ENCODE peak calls at places on chromosome 18, in ten cellular contexts. One of them, this sample, is unnamed.

GRCh38 chr18:74420491-74420890 is 36.6 kb downstream of the DIPK1C start:
- DNase-seq in H9: no peak
- DNase-seq in endothelial cell: no peak
- DNase-seq in T-cell: no peak
- DNase-seq in activated T-cell treated with anti-CD3 and anti-CD28 coated beads, Interleukin-2, amount 50 U/mL, for 72 hours: no peak
- DNase-seq in fibroblast of the aortic adventitia: peak; percentile 15
- DNase-seq in HTR-8/SVneo: no peak
- DNase-seq in mucosa of descending colon: no peak
- DNase-seq in neural crest cell: no peak
- DNase-seq in pancreas: no peak
- DNase-seq in this sample: no peak

GRCh38 chr18:34600118-34600517 is 110.0 kb upstream of the DTNA start:
- DNase-seq in neural crest cell: no peak
- DNase-seq in activated T-cell treated with anti-CD3 and anti-CD28 coated beads, Interleukin-2, amount 50 U/mL, for 72 hours: no peak
- DNase-seq in H9: no peak
- DNase-seq in fibroblast of the aortic adventitia: peak; percentile 48
- DNase-seq in pancreas: no peak
- DNase-seq in endothelial cell: no peak
- DNase-seq in HTR-8/SVneo: no peak
- DNase-seq in mucosa of descending colon: no peak
- DNase-seq in T-cell: no peak
- DNase-seq in this sample: peak; percentile 67

GRCh38 chr18:67001052-67001451 is 397.2 kb upstream of the CDH19 start:
- DNase-seq in HTR-8/SVneo: no peak
- DNase-seq in activated T-cell treated with anti-CD3 and anti-CD28 coated beads, Interleukin-2, amount 50 U/mL, for 72 hours: no peak
- DNase-seq in neural crest cell: no peak
- DNase-seq in H9: no peak
- DNase-seq in endothelial cell: no peak
- DNase-seq in pancreas: no peak
- DNase-seq in fibroblast of the aortic adventitia: no peak
- DNase-seq in T-cell: no peak
- DNase-seq in mucosa of descending colon: no peak
- DNase-seq in this sample: no peak

GRCh38 chr18:48743046-48743445 is 204.2 kb downstream of the CTIF start:
- DNase-seq in mucosa of descending colon: no peak
- DNase-seq in T-cell: no peak
- DNase-seq in fibroblast of the aortic adventitia: peak; percentile 90
- DNase-seq in activated T-cell treated with anti-CD3 and anti-CD28 coated beads, Interleukin-2, amount 50 U/mL, for 72 hours: no peak
- DNase-seq in H9: no peak
- DNase-seq in HTR-8/SVneo: no peak
- DNase-seq in pancreas: no peak
- DNase-seq in endothelial cell: no peak
- DNase-seq in neural crest cell: no peak
- DNase-seq in this sample: peak; percentile 87

GRCh38 chr18:2970762-2971659 is 41.9 kb downstream of the LPIN2 start:
- DNase-seq in mucosa of descending colon: no peak
- DNase-seq in neural crest cell: no peak
- DNase-seq in fibroblast of the aortic adventitia: no peak
- DNase-seq in pancreas: no peak
- DNase-seq in T-cell: no peak
- DNase-seq in H9: no peak
- DNase-seq in endothelial cell: no peak
- DNase-seq in HTR-8/SVneo: no peak
- DNase-seq in activated T-cell treated with anti-CD3 and anti-CD28 coated beads, Interleukin-2, amount 50 U/mL, for 72 hours: no peak
- DNase-seq in this sample: no peak

GRCh38 chr18:7206231-7206630 is 24.7 kb upstream of the LRRC30 start:
- DNase-seq in endothelial cell: no peak
- DNase-seq in pancreas: no peak
- DNase-seq in fibroblast of the aortic adventitia: no peak
- DNase-seq in H9: no peak
- DNase-seq in activated T-cell treated with anti-CD3 and anti-CD28 coated beads, Interleukin-2, amount 50 U/mL, for 72 hours: no peak
- DNase-seq in mucosa of descending colon: no peak
- DNase-seq in T-cell: no peak
- DNase-seq in HTR-8/SVneo: no peak
- DNase-seq in neural crest cell: no peak
- DNase-seq in this sample: no peak

GRCh38 chr18:54269924-54270844 is 867 bp downstream of the POLI start:
- DNase-seq in H9: peak; percentile 86
- DNase-seq in pancreas: peak; percentile 54
- DNase-seq in mucosa of descending colon: no peak
- DNase-seq in HTR-8/SVneo: peak; percentile 18
- DNase-seq in T-cell: no peak
- DNase-seq in neural crest cell: no peak
- DNase-seq in endothelial cell: peak; percentile 44
- DNase-seq in fibroblast of the aortic adventitia: peak; percentile 49
- DNase-seq in activated T-cell treated with anti-CD3 and anti-CD28 coated beads, Interleukin-2, amount 50 U/mL, for 72 hours: peak; percentile 69
- DNase-seq in this sample: peak; percentile 54

GRCh38 chr18:23972416-23972815 is 42.1 kb upstream of the TTC39C start:
- DNase-seq in neural crest cell: no peak
- DNase-seq in HTR-8/SVneo: no peak
- DNase-seq in activated T-cell treated with anti-CD3 and anti-CD28 coated beads, Interleukin-2, amount 50 U/mL, for 72 hours: peak; percentile 50
- DNase-seq in endothelial cell: no peak
- DNase-seq in mucosa of descending colon: no peak
- DNase-seq in pancreas: no peak
- DNase-seq in T-cell: no peak
- DNase-seq in fibroblast of the aortic adventitia: no peak
- DNase-seq in H9: no peak
- DNase-seq in this sample: no peak

GRCh38 chr18:23958036-23958435 is 56.5 kb upstream of the TTC39C start:
- DNase-seq in H9: no peak
- DNase-seq in HTR-8/SVneo: no peak
- DNase-seq in T-cell: no peak
- DNase-seq in fibroblast of the aortic adventitia: peak; percentile 82
- DNase-seq in mucosa of descending colon: peak; percentile 37
- DNase-seq in neural crest cell: no peak
- DNase-seq in pancreas: no peak
- DNase-seq in activated T-cell treated with anti-CD3 and anti-CD28 coated beads, Interleukin-2, amount 50 U/mL, for 72 hours: no peak
- DNase-seq in endothelial cell: no peak
- DNase-seq in this sample: no peak

GRCh38 chr18:76432274-76432755 is 62.7 kb downstream of the ZNF516 start:
- DNase-seq in fibroblast of the aortic adventitia: no peak
- DNase-seq in H9: no peak
- DNase-seq in neural crest cell: no peak
- DNase-seq in endothelial cell: no peak
- DNase-seq in T-cell: no peak
- DNase-seq in pancreas: no peak
- DNase-seq in mucosa of descending colon: no peak
- DNase-seq in activated T-cell treated with anti-CD3 and anti-CD28 coated beads, Interleukin-2, amount 50 U/mL, for 72 hours: no peak
- DNase-seq in HTR-8/SVneo: no peak
- DNase-seq in this sample: no peak

GRCh38 chr18:9854801-9855676 is 30.7 kb upstream of the TXNDC2 start:
- DNase-seq in HTR-8/SVneo: no peak
- DNase-seq in pancreas: peak; percentile 51
- DNase-seq in H9: no peak
- DNase-seq in mucosa of descending colon: no peak
- DNase-seq in T-cell: no peak
- DNase-seq in activated T-cell treated with anti-CD3 and anti-CD28 coated beads, Interleukin-2, amount 50 U/mL, for 72 hours: no peak
- DNase-seq in neural crest cell: no peak
- DNase-seq in fibroblast of the aortic adventitia: no peak
- DNase-seq in endothelial cell: no peak
- DNase-seq in this sample: peak; percentile 79

GRCh38 chr18:5158171-5158570 is 38.9 kb downstream of the AKAIN1 start:
- DNase-seq in T-cell: no peak
- DNase-seq in endothelial cell: no peak
- DNase-seq in HTR-8/SVneo: no peak
- DNase-seq in fibroblast of the aortic adventitia: no peak
- DNase-seq in pancreas: no peak
- DNase-seq in activated T-cell treated with anti-CD3 and anti-CD28 coated beads, Interleukin-2, amount 50 U/mL, for 72 hours: no peak
- DNase-seq in mucosa of descending colon: no peak
- DNase-seq in H9: no peak
- DNase-seq in neural crest cell: no peak
- DNase-seq in this sample: no peak

GRCh38 chr18:49631146-49631866 is 69.4 kb downstream of the LIPG start:
- DNase-seq in activated T-cell treated with anti-CD3 and anti-CD28 coated beads, Interleukin-2, amount 50 U/mL, for 72 hours: no peak
- DNase-seq in HTR-8/SVneo: no peak
- DNase-seq in mucosa of descending colon: no peak
- DNase-seq in T-cell: no peak
- DNase-seq in H9: no peak
- DNase-seq in endothelial cell: no peak
- DNase-seq in neural crest cell: no peak
- DNase-seq in pancreas: no peak
- DNase-seq in fibroblast of the aortic adventitia: no peak
- DNase-seq in this sample: no peak

GRCh38 chr18:26771524-26771923 is 94.0 kb downstream of the AQP4 start:
- DNase-seq in mucosa of descending colon: no peak
- DNase-seq in activated T-cell treated with anti-CD3 and anti-CD28 coated beads, Interleukin-2, amount 50 U/mL, for 72 hours: no peak
- DNase-seq in neural crest cell: no peak
- DNase-seq in pancreas: no peak
- DNase-seq in HTR-8/SVneo: no peak
- DNase-seq in H9: peak; percentile 38
- DNase-seq in endothelial cell: peak; percentile 28
- DNase-seq in T-cell: no peak
- DNase-seq in fibroblast of the aortic adventitia: no peak
- DNase-seq in this sample: peak; percentile 1

This sample was measured in adipocyte.